ENCODE peak calls at places on chromosomes 11 and 22, in eight cellular contexts. D is A673, L is A549, T is fibroblast of pulmonary artery, C is Calu3, U is GM10248, Q is AG09319, O is MCF 10A. W is an unnamed sample.

GRCh38 chr11:44615913-44616806 is 50.7 kb downstream of the CD82 start:
- DNase-seq in U (no peak), O (no peak), L (no peak), T (no peak), Q (no peak), D (no peak), C (no peak), W (peak; percentile 36)

GRCh38 chr11:76288166-76288978 is 82.1 kb upstream of the WNT11 start:
- DNase-seq in D (no peak), O (no peak), U (no peak), L (no peak), T (no peak), C (no peak), Q (no peak), W (no peak)

GRCh38 chr22:33985506-33985905 is 65.2 kb upstream of the LARGE1 start:
- DNase-seq in C (no peak), T (no peak), D (no peak), U (no peak), L (no peak), O (no peak), Q (no peak), W (no peak)

GRCh38 chr11:68692115-68692514 is 7.8 kb downstream of the GAL start:
- DNase-seq in T (no peak), O (no peak), L (no peak), D (no peak), Q (no peak), C (no peak), U (no peak), W (no peak)

GRCh38 chr11:118791961-118792578 is 1.1 kb upstream of the DDX6 start:
- DNase-seq in C (peak; percentile 12), D (peak; percentile 44), L (peak; percentile 10), U (peak; percentile 39), T (peak; percentile 11), O (no peak), Q (no peak), W (no peak)

GRCh38 chr11:118645066-118645715 is 34.3 kb downstream of the TREH start:
- DNase-seq in L (no peak), O (no peak), C (no peak), U (no peak), T (no peak), Q (no peak), D (no peak), W (no peak)

GRCh38 chr11:72821221-72821919 is 7.2 kb downstream of the ATG16L2 start:
- DNase-seq in D (no peak), Q (no peak), O (no peak), C (no peak), U (no peak), T (no peak), L (no peak), W (no peak)

GRCh38 chr11:44178381-44178780 is 82.9 kb downstream of the EXT2 start:
- DNase-seq in O (no peak), C (no peak), Q (no peak), L (no peak), D (peak; percentile 78), T (peak; percentile 21), U (no peak), W (no peak)

GRCh38 chr11:96361778-96362177 is 18.8 kb upstream of the MAML2 start:
- DNase-seq in U (no peak), D (no peak), T (peak; percentile 4), C (no peak), Q (no peak), L (no peak), O (no peak), W (no peak)

GRCh38 chr11:83827940-83828554 is 541.9 kb upstream of the CCDC90B start:
- DNase-seq in T (peak; percentile 62), Q (no peak), O (peak; percentile 27), L (peak; percentile 40), U (peak; percentile 33), C (no peak), D (peak; percentile 88), W (no peak)

GRCh38 chr11:1779034-1779805 is 15.5 kb upstream of the CTSD start:
- DNase-seq in O (no peak), C (no peak), D (no peak), U (peak; percentile 22), T (no peak), L (no peak), Q (no peak), W (no peak)

GRCh38 chr11:126109941-126110731 is 47.5 kb upstream of the CDON start:
- DNase-seq in D (no peak), T (no peak), U (no peak), C (peak; percentile 12), Q (no peak), L (no peak), O (no peak), W (no peak)

GRCh38 chr11:123194308-123195181 is 503 bp downstream of the CLMP start:
- DNase-seq in D (peak; percentile 56), T (peak; percentile 35), Q (no peak), U (no peak), O (peak; percentile 52), L (no peak), C (peak; percentile 11), W (no peak)
- TF ChIP-seq CTCF in D (no peak), T (no peak), Q (no peak), U (no peak), O (no peak), L (no peak), C (no peak), W (no peak)

GRCh38 chr22:35140879-35141745 is 75.2 kb downstream of the ISX start:
- DNase-seq in T (no peak), U (peak; percentile 63), Q (no peak), C (peak; percentile 23), O (peak; percentile 17), D (peak; percentile 21), L (no peak), W (no peak)
- TF ChIP-seq CTCF in T (no peak), U (peak; percentile 57), Q (no peak), C (no peak), O (no peak), D (peak; percentile 43), L (no peak), W (no peak)

DNA sequence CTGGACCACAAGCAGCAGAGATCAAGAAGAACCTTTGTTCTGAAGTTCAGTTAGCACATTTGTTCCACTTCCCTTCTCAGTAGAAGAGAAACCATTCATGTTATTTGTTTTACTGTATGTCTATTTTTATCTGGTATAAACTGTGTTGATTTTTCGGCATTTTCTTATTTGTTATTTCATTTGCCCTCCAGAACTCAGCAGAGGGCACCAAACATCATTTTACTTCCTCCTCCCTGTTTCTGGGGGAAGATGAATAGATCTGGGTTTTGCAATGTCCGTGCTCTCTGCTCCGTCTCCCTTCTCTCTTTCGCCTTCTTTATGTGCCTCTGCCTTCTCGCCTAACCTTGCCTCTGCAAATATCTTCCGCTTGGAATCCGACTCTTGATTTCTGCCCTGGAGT is 366.9 kb downstream of the NTM start:
- DNase-seq in C (no peak), T (peak; percentile 44), L (no peak), O (no peak), D (no peak), U (no peak), Q (no peak), W (no peak)
- TF ChIP-seq CTCF in C (no peak), T (peak; percentile 29), L (no peak), O (no peak), D (peak; percentile 29), U (no peak), Q (peak; percentile 20), W (no peak)

DNA sequence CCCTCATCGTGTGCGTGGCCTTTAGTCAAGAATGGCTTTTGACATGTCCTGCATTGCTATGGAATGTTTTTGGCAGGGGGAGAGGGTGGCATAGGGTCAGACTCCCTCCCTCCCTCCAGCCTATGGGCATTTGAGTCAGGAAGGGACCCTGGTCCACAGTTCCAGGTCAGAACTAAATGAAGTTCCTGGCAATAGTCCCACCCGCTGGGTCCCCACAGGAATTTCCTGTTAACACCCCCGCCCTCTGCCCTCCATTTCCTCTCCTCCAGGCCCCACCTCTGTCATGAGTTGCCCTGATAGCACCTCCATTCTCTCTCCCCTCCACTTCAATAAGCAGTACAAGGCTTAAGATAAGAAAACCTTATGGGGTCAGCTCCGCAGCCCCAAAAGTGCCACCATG is 40.8 kb upstream of the LMO2 start:
- DNase-seq in T (no peak), L (no peak), D (no peak), C (no peak), Q (no peak), U (no peak), O (no peak), W (no peak)
- TF ChIP-seq CTCF in T (no peak), L (no peak), D (no peak), C (no peak), Q (no peak), U (no peak), O (no peak), W (no peak)

DNA sequence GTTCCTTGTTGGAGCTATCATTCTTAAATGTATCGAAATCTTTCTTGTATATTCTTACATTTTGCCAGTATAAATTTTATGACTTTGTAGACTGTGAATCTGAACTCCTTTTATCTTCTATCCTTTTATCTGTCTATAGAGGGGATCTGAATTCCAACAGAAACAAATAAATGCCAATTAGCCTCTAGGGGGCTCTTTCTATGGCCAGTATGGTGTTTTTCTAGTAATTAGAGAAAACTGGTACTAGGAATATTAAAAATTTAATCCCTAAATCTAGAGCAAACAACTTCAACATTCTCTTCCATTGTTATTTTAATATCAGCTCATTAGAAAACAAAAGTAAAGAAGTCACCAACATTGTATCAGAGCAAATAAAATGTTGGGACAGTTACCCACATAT is 21.5 kb upstream of the CAT start:
- DNase-seq in D (no peak), O (no peak), Q (no peak), L (no peak), T (no peak), U (no peak), C (no peak), W (no peak)
- TF ChIP-seq CTCF in D (peak; percentile 51), O (peak; percentile 13), Q (no peak), L (no peak), T (peak; percentile 19), U (no peak), C (no peak), W (no peak)

DNA sequence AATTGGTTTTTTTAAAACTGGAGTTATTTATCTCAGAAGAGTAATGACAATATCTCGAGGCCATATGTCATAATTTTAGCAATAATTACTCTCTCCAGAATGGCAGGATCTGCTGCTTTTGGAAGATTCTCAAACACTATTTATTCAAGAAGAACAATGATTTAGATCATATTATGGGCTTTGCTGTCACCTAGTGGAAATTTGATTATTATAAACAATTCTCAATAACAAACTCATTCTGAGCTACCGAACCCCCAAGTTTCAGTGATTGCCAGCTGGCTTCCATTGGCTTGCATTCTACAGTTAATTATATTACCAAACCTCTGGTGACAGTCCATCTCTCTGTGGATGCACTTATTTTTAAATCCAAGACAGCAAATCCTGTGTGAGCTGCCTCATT is 27.9 kb upstream of the SLC36A4 start:
- DNase-seq in O (peak; percentile 43), D (peak; percentile 47), L (peak; percentile 9), C (no peak), U (peak; percentile 17), T (peak; percentile 48), Q (no peak), W (no peak)
- TF ChIP-seq CTCF in O (peak; percentile 48), D (peak; percentile 46), L (peak; percentile 73), C (peak; percentile 13), U (peak; percentile 10), T (peak; percentile 22), Q (peak; percentile 15), W (peak; percentile 81)